ENCODE peak calls at places on chromosomes 5 and 9, in seven cellular contexts. One of them, this sample, is unnamed.

GRCh38 chr9:125593581-125593980 is 113.4 kb downstream of the MAPKAP1 start:
- DNase-seq in adrenal gland: no peak
- DNase-seq in choroid plexus epithelial cell: peak; percentile 4
- DNase-seq in effector memory CD4-positive, alpha-beta T cell: no peak
- DNase-seq in breast epithelium: no peak
- DNase-seq in pancreas: no peak
- DNase-seq in CD4-positive, CD25-positive, alpha-beta regulatory T cell: no peak
- DNase-seq in this sample: no peak

GRCh38 chr9:38724749-38725148 is 4.8 kb upstream of the FAM240B start:
- DNase-seq in choroid plexus epithelial cell: no peak
- DNase-seq in pancreas: no peak
- DNase-seq in CD4-positive, CD25-positive, alpha-beta regulatory T cell: no peak
- DNase-seq in adrenal gland: no peak
- DNase-seq in breast epithelium: no peak
- DNase-seq in effector memory CD4-positive, alpha-beta T cell: no peak
- DNase-seq in this sample: no peak

GRCh38 chr9:98908897-98909634 is 34.6 kb upstream of the COL15A1 start:
- DNase-seq in choroid plexus epithelial cell: peak; percentile 77
- DNase-seq in CD4-positive, CD25-positive, alpha-beta regulatory T cell: no peak
- DNase-seq in breast epithelium: no peak
- DNase-seq in pancreas: no peak
- DNase-seq in adrenal gland: no peak
- DNase-seq in effector memory CD4-positive, alpha-beta T cell: no peak
- DNase-seq in this sample: no peak

GRCh38 chr9:131020388-131020787 is 11.4 kb downstream of the LAMC3 start:
- DNase-seq in choroid plexus epithelial cell: peak; percentile 75
- DNase-seq in pancreas: no peak
- DNase-seq in CD4-positive, CD25-positive, alpha-beta regulatory T cell: no peak
- DNase-seq in breast epithelium: no peak
- DNase-seq in effector memory CD4-positive, alpha-beta T cell: no peak
- DNase-seq in adrenal gland: no peak
- DNase-seq in this sample: no peak

GRCh38 chr9:113578877-113579269 is 115.3 kb downstream of the RGS3 start:
- DNase-seq in breast epithelium: peak; percentile 71
- DNase-seq in CD4-positive, CD25-positive, alpha-beta regulatory T cell: peak; percentile 76
- DNase-seq in effector memory CD4-positive, alpha-beta T cell: peak; percentile 80
- DNase-seq in adrenal gland: peak; percentile 52
- DNase-seq in pancreas: no peak
- DNase-seq in choroid plexus epithelial cell: peak; percentile 97
- DNase-seq in this sample: peak; percentile 91

GRCh38 chr9:110517483-110517882 is 62.1 kb downstream of the SVEP1 start:
- DNase-seq in effector memory CD4-positive, alpha-beta T cell: no peak
- DNase-seq in pancreas: no peak
- DNase-seq in adrenal gland: no peak
- DNase-seq in breast epithelium: no peak
- DNase-seq in CD4-positive, CD25-positive, alpha-beta regulatory T cell: no peak
- DNase-seq in choroid plexus epithelial cell: no peak
- DNase-seq in this sample: no peak

GRCh38 chr9:114895605-114896004 is 34.8 kb downstream of the TNFSF8 start:
- DNase-seq in pancreas: no peak
- DNase-seq in adrenal gland: no peak
- DNase-seq in CD4-positive, CD25-positive, alpha-beta regulatory T cell: no peak
- DNase-seq in choroid plexus epithelial cell: no peak
- DNase-seq in breast epithelium: no peak
- DNase-seq in effector memory CD4-positive, alpha-beta T cell: no peak
- DNase-seq in this sample: no peak

GRCh38 chr5:122313001-122313402 is 965 bp downstream of the SNCAIP start:
- DNase-seq in pancreas: no peak
- DNase-seq in adrenal gland: no peak
- DNase-seq in choroid plexus epithelial cell: peak; percentile 59
- DNase-seq in CD4-positive, CD25-positive, alpha-beta regulatory T cell: no peak
- DNase-seq in effector memory CD4-positive, alpha-beta T cell: no peak
- DNase-seq in breast epithelium: no peak
- DNase-seq in this sample: peak; percentile 57

DNA sequence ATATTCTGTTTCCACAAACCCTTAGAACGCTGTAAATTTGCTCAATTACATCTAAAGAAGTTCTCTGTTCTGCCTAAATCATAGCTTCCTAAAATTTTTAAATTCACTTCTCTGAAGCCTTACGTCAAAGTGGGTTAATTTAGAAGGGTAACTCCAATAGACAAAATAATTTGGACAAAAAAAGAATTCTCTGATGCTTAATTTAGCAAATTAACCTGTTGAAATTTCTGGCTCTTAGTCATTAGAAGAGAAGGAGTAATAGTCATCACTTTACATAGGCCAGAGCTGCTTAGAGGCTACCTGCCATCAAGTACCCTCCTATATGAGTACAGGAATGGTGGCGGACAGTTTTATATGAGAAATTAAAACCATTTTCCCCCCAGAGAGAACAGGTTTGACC is 3.8 kb downstream of the ELL2 start:
- DNase-seq in effector memory CD4-positive, alpha-beta T cell: no peak
- DNase-seq in pancreas: no peak
- DNase-seq in choroid plexus epithelial cell: no peak
- DNase-seq in CD4-positive, CD25-positive, alpha-beta regulatory T cell: no peak
- DNase-seq in adrenal gland: no peak
- DNase-seq in breast epithelium: no peak
- DNase-seq in this sample: no peak
- H3K4me3 ChIP-seq in effector memory CD4-positive, alpha-beta T cell: no peak overlapping the region
- H3K4me3 ChIP-seq in pancreas: no peak overlapping the region
- H3K4me3 ChIP-seq in choroid plexus epithelial cell: no peak overlapping the region
- H3K4me3 ChIP-seq in CD4-positive, CD25-positive, alpha-beta regulatory T cell: no peak overlapping the region
- H3K4me3 ChIP-seq in adrenal gland: no peak overlapping the region
- H3K4me3 ChIP-seq in breast epithelium: peak overlapping the region; percentile 95
- H3K4me3 ChIP-seq in this sample: peak overlapping the region; percentile 79

GRCh38 chr9:136945333-136946227 is 537 bp downstream of the C8G start:
- DNase-seq in breast epithelium: no peak
- DNase-seq in adrenal gland: no peak
- DNase-seq in pancreas: peak; percentile 37
- DNase-seq in choroid plexus epithelial cell: no peak
- DNase-seq in effector memory CD4-positive, alpha-beta T cell: no peak
- DNase-seq in CD4-positive, CD25-positive, alpha-beta regulatory T cell: no peak
- DNase-seq in this sample: peak; percentile 36
- H3K4me3 ChIP-seq in breast epithelium: no peak overlapping the region
- H3K4me3 ChIP-seq in adrenal gland: no peak overlapping the region
- H3K4me3 ChIP-seq in pancreas: no peak overlapping the region
- H3K4me3 ChIP-seq in choroid plexus epithelial cell: no peak overlapping the region
- H3K4me3 ChIP-seq in effector memory CD4-positive, alpha-beta T cell: no peak overlapping the region
- H3K4me3 ChIP-seq in CD4-positive, CD25-positive, alpha-beta regulatory T cell: no peak overlapping the region
- H3K4me3 ChIP-seq in this sample: no peak overlapping the region

GRCh38 chr5:121100931-121101330 is 636.8 kb downstream of the PRR16 start:
- DNase-seq in effector memory CD4-positive, alpha-beta T cell: no peak
- DNase-seq in choroid plexus epithelial cell: no peak
- DNase-seq in breast epithelium: no peak
- DNase-seq in CD4-positive, CD25-positive, alpha-beta regulatory T cell: no peak
- DNase-seq in pancreas: no peak
- DNase-seq in adrenal gland: no peak
- DNase-seq in this sample: no peak
- H3K4me3 ChIP-seq in effector memory CD4-positive, alpha-beta T cell: no peak overlapping the region
- H3K4me3 ChIP-seq in choroid plexus epithelial cell: no peak overlapping the region
- H3K4me3 ChIP-seq in breast epithelium: no peak overlapping the region
- H3K4me3 ChIP-seq in CD4-positive, CD25-positive, alpha-beta regulatory T cell: no peak overlapping the region
- H3K4me3 ChIP-seq in pancreas: no peak overlapping the region
- H3K4me3 ChIP-seq in adrenal gland: no peak overlapping the region
- H3K4me3 ChIP-seq in this sample: no peak overlapping the region

DNA sequence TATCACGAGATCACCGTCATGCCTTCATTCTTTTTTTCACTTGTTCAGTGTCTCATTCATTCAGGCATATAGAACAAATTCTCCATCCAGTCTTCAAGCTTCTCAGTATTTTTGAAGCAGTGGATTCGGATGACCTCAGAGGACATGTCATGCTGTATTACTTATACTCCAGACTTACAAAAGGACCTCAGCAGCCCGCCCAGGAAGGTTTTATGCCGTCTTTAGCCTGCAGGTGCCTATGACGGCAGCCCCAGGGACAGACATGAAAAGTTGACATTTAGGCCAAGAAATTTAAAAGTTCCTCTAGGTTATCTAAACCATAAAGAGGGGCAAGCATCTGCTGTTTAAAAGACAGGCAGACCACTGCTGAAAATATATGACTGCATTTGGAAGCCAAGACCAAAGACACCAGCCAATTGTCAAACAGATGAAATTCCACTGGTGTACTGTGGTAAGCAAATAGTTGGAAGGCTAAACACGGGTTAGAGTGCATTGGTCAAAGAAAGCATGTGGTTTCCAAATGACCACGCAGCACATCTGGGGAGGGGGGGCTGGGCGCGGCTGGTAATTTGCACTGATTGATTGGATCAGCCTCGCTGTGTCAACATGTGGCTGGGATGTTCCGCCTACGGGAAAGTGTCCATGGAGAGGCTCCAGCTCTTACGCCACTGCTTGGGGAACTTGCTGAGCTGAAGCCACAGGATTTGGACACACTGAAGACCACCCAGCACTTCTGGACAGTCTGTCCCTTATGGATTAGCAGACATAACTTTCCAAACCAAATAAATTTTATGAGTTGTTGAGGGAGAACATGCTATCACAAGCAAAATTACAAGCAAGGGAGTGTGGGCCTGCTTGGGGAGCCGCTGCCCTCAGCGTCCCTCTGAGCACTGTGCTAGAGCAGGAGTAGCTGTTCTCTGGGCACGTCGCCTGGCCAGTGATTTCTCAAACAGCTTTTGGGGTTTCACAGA is 173.6 kb downstream of the FANCC start:
- DNase-seq in breast epithelium: peak; percentile 67
- DNase-seq in adrenal gland: peak; percentile 55
- DNase-seq in pancreas: no peak
- DNase-seq in choroid plexus epithelial cell: peak; percentile 81
- DNase-seq in effector memory CD4-positive, alpha-beta T cell: no peak
- DNase-seq in CD4-positive, CD25-positive, alpha-beta regulatory T cell: no peak
- DNase-seq in this sample: peak; percentile 83
- H3K4me3 ChIP-seq in breast epithelium: no peak overlapping the region
- H3K4me3 ChIP-seq in adrenal gland: no peak overlapping the region
- H3K4me3 ChIP-seq in pancreas: no peak overlapping the region
- H3K4me3 ChIP-seq in choroid plexus epithelial cell: no peak overlapping the region
- H3K4me3 ChIP-seq in effector memory CD4-positive, alpha-beta T cell: no peak overlapping the region
- H3K4me3 ChIP-seq in CD4-positive, CD25-positive, alpha-beta regulatory T cell: no peak overlapping the region
- H3K4me3 ChIP-seq in this sample: no peak overlapping the region

DNA sequence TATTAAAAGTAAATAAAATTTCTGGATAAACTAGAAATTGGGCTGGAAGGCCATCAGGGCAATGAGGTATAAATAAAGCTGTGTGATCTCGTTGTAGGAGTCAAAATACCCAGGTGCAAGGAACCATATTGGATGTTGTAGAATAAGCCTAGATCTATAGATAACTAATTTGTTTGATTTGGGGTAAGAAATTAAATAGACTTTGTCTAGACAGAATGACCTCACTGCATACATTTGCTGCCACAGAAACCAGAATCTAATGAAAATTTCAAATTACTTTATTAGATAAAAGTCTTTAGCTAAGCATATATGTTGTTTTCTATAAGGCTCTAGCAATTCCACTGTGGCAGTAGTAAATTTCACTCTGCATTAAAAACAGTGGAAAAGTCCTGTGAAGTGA is 225.2 kb upstream of the ITGA1 start:
- DNase-seq in choroid plexus epithelial cell: no peak
- DNase-seq in pancreas: no peak
- DNase-seq in adrenal gland: no peak
- DNase-seq in CD4-positive, CD25-positive, alpha-beta regulatory T cell: no peak
- DNase-seq in effector memory CD4-positive, alpha-beta T cell: no peak
- DNase-seq in breast epithelium: no peak
- DNase-seq in this sample: no peak
- H3K4me3 ChIP-seq in choroid plexus epithelial cell: no peak overlapping the region
- H3K4me3 ChIP-seq in pancreas: no peak overlapping the region
- H3K4me3 ChIP-seq in adrenal gland: no peak overlapping the region
- H3K4me3 ChIP-seq in CD4-positive, CD25-positive, alpha-beta regulatory T cell: no peak overlapping the region
- H3K4me3 ChIP-seq in effector memory CD4-positive, alpha-beta T cell: no peak overlapping the region
- H3K4me3 ChIP-seq in breast epithelium: no peak overlapping the region
- H3K4me3 ChIP-seq in this sample: no peak overlapping the region

GRCh38 chr9:137237759-137238726 is 3.0 kb upstream of the TUBB4B start:
- DNase-seq in breast epithelium: peak; percentile 80
- DNase-seq in CD4-positive, CD25-positive, alpha-beta regulatory T cell: no peak
- DNase-seq in pancreas: peak; percentile 51
- DNase-seq in choroid plexus epithelial cell: no peak
- DNase-seq in adrenal gland: no peak
- DNase-seq in effector memory CD4-positive, alpha-beta T cell: no peak
- DNase-seq in this sample: no peak
- H3K4me3 ChIP-seq in breast epithelium: no peak overlapping the region
- H3K4me3 ChIP-seq in CD4-positive, CD25-positive, alpha-beta regulatory T cell: no peak overlapping the region
- H3K4me3 ChIP-seq in pancreas: no peak overlapping the region
- H3K4me3 ChIP-seq in choroid plexus epithelial cell: no peak overlapping the region
- H3K4me3 ChIP-seq in adrenal gland: no peak overlapping the region
- H3K4me3 ChIP-seq in effector memory CD4-positive, alpha-beta T cell: no peak overlapping the region
- H3K4me3 ChIP-seq in this sample: no peak overlapping the region

GRCh38 chr5:154479160-154479943 is 1.3 kb upstream of the HAND1 start:
- DNase-seq in CD4-positive, CD25-positive, alpha-beta regulatory T cell: no peak
- DNase-seq in effector memory CD4-positive, alpha-beta T cell: no peak
- DNase-seq in adrenal gland: no peak
- DNase-seq in choroid plexus epithelial cell: no peak
- DNase-seq in pancreas: no peak
- DNase-seq in breast epithelium: no peak
- DNase-seq in this sample: no peak
- H3K4me3 ChIP-seq in CD4-positive, CD25-positive, alpha-beta regulatory T cell: no peak overlapping the region
- H3K4me3 ChIP-seq in effector memory CD4-positive, alpha-beta T cell: no peak overlapping the region
- H3K4me3 ChIP-seq in adrenal gland: no peak overlapping the region
- H3K4me3 ChIP-seq in choroid plexus epithelial cell: no peak overlapping the region
- H3K4me3 ChIP-seq in pancreas: no peak overlapping the region
- H3K4me3 ChIP-seq in breast epithelium: peak overlapping the region; percentile 63
- H3K4me3 ChIP-seq in this sample: no peak overlapping the region

DNA sequence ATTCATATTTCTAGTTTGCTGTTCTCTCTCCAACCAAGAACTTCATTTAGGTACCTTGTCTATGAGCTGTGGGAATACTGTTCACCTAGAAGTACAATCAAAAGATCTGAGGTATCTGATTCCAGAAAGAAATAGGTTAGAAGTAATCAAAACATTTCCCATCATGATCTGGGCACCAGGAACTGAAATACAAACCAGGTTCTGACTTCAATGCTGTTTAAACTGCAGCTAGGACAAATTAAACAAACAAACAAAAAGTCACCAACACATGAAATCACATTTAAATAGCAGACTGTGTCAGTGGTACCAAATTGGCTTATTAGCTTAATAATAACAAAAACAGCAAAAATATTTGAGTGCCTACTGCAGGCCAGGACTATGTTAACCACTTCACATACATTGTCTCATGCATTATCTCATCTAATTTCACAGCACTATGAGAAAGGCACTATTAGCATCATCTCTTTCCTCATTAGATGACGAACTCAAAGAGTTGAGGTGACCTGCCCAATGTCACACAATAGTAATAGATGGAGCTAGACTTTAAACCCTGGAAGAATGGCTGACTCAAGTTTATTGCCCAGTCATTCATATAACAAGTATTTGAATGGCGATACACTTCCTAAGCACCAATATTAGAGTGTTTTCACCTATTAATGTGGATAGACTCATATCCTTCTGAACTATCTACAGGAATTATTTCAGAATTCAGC is 14.5 kb downstream of the PLPP1 start:
- DNase-seq in CD4-positive, CD25-positive, alpha-beta regulatory T cell: no peak
- DNase-seq in effector memory CD4-positive, alpha-beta T cell: no peak
- DNase-seq in breast epithelium: no peak
- DNase-seq in choroid plexus epithelial cell: no peak
- DNase-seq in pancreas: no peak
- DNase-seq in adrenal gland: no peak
- DNase-seq in this sample: no peak
- H3K4me3 ChIP-seq in CD4-positive, CD25-positive, alpha-beta regulatory T cell: no peak overlapping the region
- H3K4me3 ChIP-seq in effector memory CD4-positive, alpha-beta T cell: no peak overlapping the region
- H3K4me3 ChIP-seq in breast epithelium: no peak overlapping the region
- H3K4me3 ChIP-seq in choroid plexus epithelial cell: no peak overlapping the region
- H3K4me3 ChIP-seq in pancreas: no peak overlapping the region
- H3K4me3 ChIP-seq in adrenal gland: no peak overlapping the region
- H3K4me3 ChIP-seq in this sample: no peak overlapping the region

DNA sequence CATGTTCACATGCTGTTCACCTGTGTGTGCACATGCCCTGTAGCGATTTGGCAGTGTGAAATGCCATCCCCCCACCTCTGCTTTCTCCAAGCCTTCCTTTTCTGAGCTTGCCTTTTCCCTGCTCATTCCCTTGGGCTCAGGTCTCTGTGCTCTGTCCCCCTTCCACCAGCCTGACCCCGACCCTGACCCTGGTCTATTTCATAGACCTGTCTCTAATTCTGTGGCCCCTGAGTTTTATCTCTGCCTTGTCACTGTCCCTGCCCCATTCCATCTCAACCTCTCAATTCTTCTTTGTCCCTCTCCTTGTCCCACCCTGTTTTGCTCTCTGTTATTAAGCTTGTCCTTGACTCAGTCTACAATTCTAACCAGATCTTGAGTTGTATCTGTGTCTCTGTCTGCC is 735 bp downstream of the ARAP3 start:
- DNase-seq in effector memory CD4-positive, alpha-beta T cell: no peak
- DNase-seq in choroid plexus epithelial cell: no peak
- DNase-seq in pancreas: no peak
- DNase-seq in adrenal gland: no peak
- DNase-seq in CD4-positive, CD25-positive, alpha-beta regulatory T cell: no peak
- DNase-seq in breast epithelium: no peak
- DNase-seq in this sample: no peak
- H3K4me3 ChIP-seq in effector memory CD4-positive, alpha-beta T cell: peak overlapping the region; percentile 53
- H3K4me3 ChIP-seq in choroid plexus epithelial cell: peak overlapping the region; percentile 61
- H3K4me3 ChIP-seq in pancreas: no peak overlapping the region
- H3K4me3 ChIP-seq in adrenal gland: no peak overlapping the region
- H3K4me3 ChIP-seq in CD4-positive, CD25-positive, alpha-beta regulatory T cell: peak overlapping the region; percentile 70
- H3K4me3 ChIP-seq in breast epithelium: peak overlapping the region; percentile 73
- H3K4me3 ChIP-seq in this sample: peak overlapping the region; percentile 46

This sample was measured in left lung.